ENCODE peak calls at places on chromosomes 6 and 20, in five cellular contexts. L, J, N, Z and X are unnamed samples.

GRCh38 chr6:100724696-100725095 is 156.4 kb downstream of the ASCC3 start:
- DNase-seq in J (no peak), L (no peak), Z (no peak), N (no peak), X (no peak)

GRCh38 chr6:109095821-109096084 is 446 bp downstream of the CEP57L1 start:
- DNase-seq in L (no peak), Z (no peak), J (no peak), N (no peak), X (no peak)

GRCh38 chr6:162119349-162119748 is 608.2 kb downstream of the PRKN start:
- DNase-seq in L (peak; percentile 56), Z (no peak), J (no peak), N (no peak), X (peak; percentile 16)

GRCh38 chr6:169965657-169966311 is 214.4 kb downstream of the ERMARD start:
- DNase-seq in L (no peak), J (no peak), N (no peak), Z (no peak), X (no peak)

GRCh38 chr6:83735461-83735860 is 26.6 kb upstream of the SNAP91 start:
- DNase-seq in J (no peak), Z (no peak), N (no peak), L (no peak), X (no peak)

GRCh38 chr6:131949615-131949908 is 1.6 kb downstream of the CCN2 start:
- DNase-seq in Z (no peak), L (no peak), J (no peak), N (no peak), X (no peak)

GRCh38 chr6:73983367-73983766 is 287.4 kb downstream of the CD109 start:
- DNase-seq in L (peak; percentile 43), N (no peak), J (no peak), Z (no peak), X (no peak)

GRCh38 chr6:147430811-147431210 is 77.7 kb upstream of the SAMD5 start:
- DNase-seq in J (no peak), L (no peak), Z (no peak), N (no peak), X (no peak)

GRCh38 chr6:165653196-165653595 is 9.8 kb downstream of the PDE10A start:
- DNase-seq in N (no peak), Z (no peak), J (no peak), L (no peak), X (no peak)

GRCh38 chr6:163459536-163459935 is 45.0 kb downstream of the QKI start:
- DNase-seq in J (no peak), Z (no peak), N (no peak), L (no peak), X (no peak)

GRCh38 chr6:54920628-54921027 is 74.1 kb downstream of the FAM83B start:
- DNase-seq in N (no peak), J (no peak), L (no peak), Z (no peak), X (no peak)

DNA sequence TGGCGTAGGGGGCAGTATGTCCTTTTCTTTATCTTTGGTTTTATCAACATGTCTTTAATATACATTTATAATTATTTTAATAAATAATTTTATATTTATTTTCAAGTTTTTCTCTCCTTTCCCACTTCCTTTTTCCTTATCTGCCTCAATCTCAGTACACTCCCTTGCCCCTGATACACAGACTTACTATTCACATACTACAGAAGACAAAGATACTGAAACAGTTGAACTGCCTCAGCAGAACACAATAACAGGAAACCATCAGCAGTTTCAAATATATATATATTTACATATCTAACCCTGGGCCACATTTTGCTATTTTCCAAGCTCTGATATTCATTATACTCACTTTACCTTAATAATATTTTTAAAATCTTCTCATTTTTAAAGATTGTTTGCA is 19.8 kb downstream of the IBTK start:
- DNase-seq in N (no peak), L (no peak), Z (no peak), J (no peak), X (no peak)
- H3K27me3 ChIP-seq in N (no peaks in the 10 kb centered on the region), L (no peaks in the 10 kb centered on the region), Z (no peaks in the 10 kb centered on the region), J (no peaks in the 10 kb centered on the region), X (no peaks in the 10 kb centered on the region)

DNA sequence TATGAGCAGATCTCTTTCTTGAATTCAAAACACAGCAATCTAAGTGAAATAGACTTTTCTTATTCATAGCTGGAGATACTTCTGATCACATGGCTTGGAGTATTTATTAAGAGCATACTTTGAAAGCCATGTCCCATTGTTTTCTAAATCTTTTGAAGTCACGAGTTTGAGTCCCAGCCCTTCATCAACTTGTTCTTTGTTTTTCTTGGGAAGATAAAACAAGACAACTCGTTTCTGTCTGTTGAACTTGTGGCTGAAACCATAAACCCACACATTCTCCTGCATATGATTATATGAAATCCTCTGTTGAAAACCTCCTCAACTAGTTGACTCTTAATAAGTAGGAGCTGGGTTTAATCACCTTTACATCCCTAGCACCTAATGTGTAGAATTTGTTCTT is 3.3 kb downstream of the RNF144B start:
- DNase-seq in L (no peak), J (no peak), Z (no peak), N (no peak), X (no peak)
- H3K4me3 ChIP-seq in L (no peak overlapping the region), J (no peak overlapping the region), Z (no peak overlapping the region), N (no peak overlapping the region), X (no peak overlapping the region)

DNA sequence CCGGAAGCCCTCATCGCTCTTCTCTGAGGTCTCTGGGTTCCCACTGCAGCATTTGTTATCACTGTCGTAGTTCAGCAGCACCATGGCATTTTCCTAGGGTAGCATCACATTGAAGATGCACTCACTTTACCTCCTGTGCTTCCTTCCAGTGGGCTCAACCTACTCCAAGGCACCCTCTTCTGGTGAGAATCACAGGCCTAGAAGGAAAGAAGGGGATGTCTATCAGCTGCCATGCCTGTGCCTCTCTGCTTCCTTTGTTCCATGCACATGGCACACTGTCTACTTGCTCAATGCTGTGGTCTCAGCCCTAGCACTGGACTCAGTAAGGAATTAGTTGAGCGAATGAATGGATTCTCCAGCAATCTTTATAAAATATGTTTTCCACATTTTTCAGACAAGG is 22.6 kb downstream of the CST4 start:
- DNase-seq in N (no peak), L (no peak), Z (no peak), J (peak; percentile 25), X (no peak)
- TF ChIP-seq CTCF in N (peak; percentile 11), L (peak; percentile 62), Z (peak; percentile 28), J (peak; percentile 36), X (peak; percentile 25)

GRCh38 chr20:60648556-60648955 is 603.5 kb upstream of the CDH4 start:
- DNase-seq in J (no peak), N (no peak), L (no peak), Z (no peak), X (no peak)

GRCh38 chr20:60649541-60649940 is 602.5 kb upstream of the CDH4 start:
- DNase-seq in Z (no peak), N (no peak), J (no peak), L (no peak), X (no peak)

GRCh38 chr20:60650087-60650486 is 602.0 kb upstream of the CDH4 start:
- DNase-seq in L (no peak), N (no peak), Z (no peak), J (no peak), X (no peak)

GRCh38 chr20:60653111-60653845 is 598.8 kb upstream of the CDH4 start:
- DNase-seq in N (no peak), J (no peak), Z (no peak), L (no peak), X (no peak)

GRCh38 chr20:60652615-60653014 is 599.4 kb upstream of the CDH4 start:
- DNase-seq in L (no peak), Z (no peak), N (no peak), J (no peak), X (no peak)
- H3K27me3 ChIP-seq in L (no peaks in the 10 kb centered on the region), Z (no peaks in the 10 kb centered on the region), N (no peaks in the 10 kb centered on the region), J (no peaks in the 10 kb centered on the region), X (no peaks in the 10 kb centered on the region)

GRCh38 chr6:134177236-134177635 is 124.8 kb upstream of the SLC2A12 start:
- DNase-seq in J (no peak), L (no peak), Z (no peak), N (no peak), X (no peak)
- H3K4me3 ChIP-seq in J (no peak overlapping the region), L (peak overlapping the region; percentile 6), Z (no peak overlapping the region), N (no peak overlapping the region), X (no peak overlapping the region)

GRCh38 chr20:2051920-2052319 is 49.7 kb upstream of the STK35 start:
- DNase-seq in L (no peak), J (no peak), N (no peak), Z (no peak), X (no peak)

GRCh38 chr20:2054911-2055310 is 46.7 kb upstream of the STK35 start:
- DNase-seq in Z (no peak), L (no peak), J (no peak), N (no peak), X (no peak)

GRCh38 chr20:2052741-2053140 is 48.9 kb upstream of the STK35 start:
- DNase-seq in Z (no peak), N (no peak), J (no peak), L (no peak), X (no peak)

GRCh38 chr20:2059411-2059810 is 42.2 kb upstream of the STK35 start:
- DNase-seq in J (no peak), L (no peak), Z (no peak), N (no peak), X (no peak)

DNA sequence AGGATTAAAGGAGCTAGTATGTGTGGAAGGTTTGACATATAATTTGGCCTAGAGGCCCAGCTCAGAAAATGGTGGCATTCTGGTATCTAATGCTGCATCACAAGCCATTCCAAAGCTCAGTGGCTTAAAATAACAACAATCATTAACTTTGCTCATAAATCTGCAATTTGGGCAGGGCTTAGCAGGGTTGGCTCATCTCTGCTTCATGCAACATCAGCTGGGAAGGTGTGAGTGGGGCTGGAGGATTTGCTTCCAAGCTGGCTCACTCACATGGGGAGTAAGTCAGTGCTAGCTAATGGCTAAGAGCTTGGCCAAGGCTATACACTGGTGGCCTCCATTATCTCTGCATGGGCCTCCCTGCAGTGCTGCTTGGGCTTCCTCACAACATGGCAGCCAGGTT is 48.0 kb upstream of the STK35 start:
- DNase-seq in N (no peak), L (no peak), J (no peak), Z (no peak), X (no peak)
- TF ChIP-seq CTCF in N (no peak), L (no peak), J (no peak), Z (no peak), X (no peak)

GRCh38 chr6:151294561-151295101 is 54.9 kb downstream of the AKAP12 start:
- DNase-seq in L (peak; percentile 70), J (no peak), Z (no peak), N (no peak), X (no peak)
- H3K27me3 ChIP-seq in L (no peaks in the 10 kb centered on the region), J (no peaks in the 10 kb centered on the region), Z (no peaks in the 10 kb centered on the region), N (no peaks in the 10 kb centered on the region), X (no peaks in the 10 kb centered on the region)

DNA sequence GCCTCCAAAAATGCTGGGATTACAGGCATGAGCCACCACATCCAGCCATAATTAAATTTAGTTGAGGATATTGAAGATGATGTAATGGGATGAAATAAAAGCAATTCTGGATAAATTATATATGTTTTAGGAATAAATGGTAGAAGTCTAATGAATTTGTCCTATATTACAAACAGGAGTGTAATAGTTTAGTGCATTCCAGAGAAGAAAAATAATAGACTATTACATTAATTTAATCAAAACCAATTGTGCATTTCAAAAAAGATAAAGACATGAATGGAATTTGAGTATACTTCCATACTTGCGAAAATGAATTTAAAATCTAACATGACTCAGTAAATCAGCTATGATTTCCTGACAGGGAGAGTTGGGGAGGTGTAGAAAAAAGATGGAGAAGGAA is 67.3 kb downstream of the AIG1 start:
- DNase-seq in Z (no peak), N (no peak), L (no peak), J (no peak), X (no peak)
- H3K4me3 ChIP-seq in Z (no peak overlapping the region), N (no peak overlapping the region), L (no peak overlapping the region), J (no peak overlapping the region), X (no peak overlapping the region)